ENCODE peak calls at places on chromosomes 4 and X, in seven cellular contexts. R is NB4; L is CD8-positive, alpha-beta T cell; T is C1 segment of cervical spinal cord; J is NCI-H748 treated with DMSO at 0.1 percent for 48 hours; S is neuronal stem cell; Q is A172. U is an unnamed sample.

GRCh38 chrX:34656467-34656841 is 631 bp downstream of the TMEM47 start:
- DNase-seq in R (no peak), T (no peak), S (no peak), J (no peak), L (no peak), Q (no peak), U (peak; percentile 0)

GRCh38 chrX:17591741-17592110 is 145.6 kb upstream of the SCML1 start:
- DNase-seq in J (no peak), L (no peak), Q (peak; percentile 62), R (no peak), S (no peak), T (no peak), U (peak; percentile 46)

GRCh38 chr4:153683763-153684181 is 308 bp upstream of the TLR2 start:
- DNase-seq in J (no peak), L (no peak), S (no peak), T (no peak), Q (no peak), R (no peak), U (no peak)

GRCh38 chr4:188008377-188008776 is 12.8 kb downstream of the ZFP42 start:
- DNase-seq in L (no peak), S (no peak), J (no peak), R (peak; percentile 5), T (no peak), Q (peak; percentile 91), U (peak; percentile 69)

GRCh38 chr4:96126227-96126626 is 286.3 kb downstream of the PDHA2 start:
- DNase-seq in R (no peak), Q (no peak), L (no peak), J (no peak), T (no peak), S (no peak), U (no peak)

GRCh38 chr4:149999485-150000074 is 78.7 kb upstream of the DCLK2 start:
- DNase-seq in Q (peak; percentile 70), R (peak; percentile 52), J (peak; percentile 8), S (peak; percentile 15), L (no peak), T (peak; percentile 31), U (peak; percentile 54)

GRCh38 chr4:180794352-180794751 is 1448.8 kb upstream of the TENM3 start:
- DNase-seq in R (peak; percentile 40), S (no peak), T (no peak), J (no peak), Q (no peak), L (no peak), U (no peak)

GRCh38 chrX:31609130-31609529 is 537.3 kb upstream of the FTHL17 start:
- DNase-seq in J (no peak), Q (peak; percentile 79), T (no peak), R (peak; percentile 14), S (no peak), L (no peak), U (peak; percentile 57)

GRCh38 chrX:54786972-54787371 is 11.1 kb downstream of the ITIH6 start:
- DNase-seq in T (no peak), R (peak; percentile 14), S (no peak), Q (no peak), L (no peak), J (peak; percentile 15), U (peak; percentile 2)

GRCh38 chr4:74654230-74654681 is 140.1 kb downstream of the BTC start:
- DNase-seq in Q (no peak), S (no peak), J (no peak), L (no peak), R (peak; percentile 30), T (no peak), U (no peak)

GRCh38 chr4:17763352-17763890 is 18.0 kb downstream of the FAM184B start:
- DNase-seq in L (no peak), J (no peak), Q (no peak), S (no peak), T (no peak), R (no peak), U (no peak)

GRCh38 chrX:133555796-133556458 is 140.6 kb upstream of the GPC4 start:
- DNase-seq in T (no peak), Q (no peak), J (no peak), L (no peak), R (peak; percentile 4), S (no peak), U (no peak)

GRCh38 chrX:16310326-16310725 is 143.0 kb downstream of the MAGEB17 start:
- DNase-seq in J (no peak), R (no peak), Q (no peak), S (no peak), T (no peak), L (no peak), U (no peak)

GRCh38 chr4:107468812-107469211 is 251.2 kb downstream of the PAPSS1 start:
- DNase-seq in Q (no peak), S (no peak), J (no peak), T (no peak), L (no peak), R (no peak), U (no peak)

GRCh38 chrX:115372026-115372610 is 82.6 kb downstream of the LUZP4 start:
- DNase-seq in J (no peak), S (no peak), Q (peak; percentile 41), T (no peak), L (no peak), R (no peak), U (peak; percentile 56)